ENCODE peak calls at places on chromosomes 5 and 9, in seven cellular contexts. L is mammary epithelial cell; G is uterus; S is IMR-90; R is effector memory CD4-positive, alpha-beta T cell; U is CD4-positive, CD25-positive, alpha-beta regulatory T cell; T is heart left ventricle. A is an unnamed sample.
A peak's percentile ranks its signal among the peaks of the same experiment; 100 is the strongest.

GRCh38 chr5:33049298-33049697 is 338.2 kb downstream of the NPR3 start:
- DNase-seq in L (peak; percentile 56), G (no peak), S (no peak), R (no peak), U (no peak), T (no peak), A (no peak)

GRCh38 chr5:110917161-110917875 is 154.2 kb upstream of the TSLP start:
- DNase-seq in L (no peak), G (no peak), S (peak; percentile 52), R (no peak), U (no peak), T (no peak), A (no peak)

GRCh38 chr9:120387257-120387999 is 192.5 kb downstream of the CDK5RAP2 start:
- DNase-seq in L (no peak), G (no peak), S (no peak), R (no peak), U (no peak), T (no peak), A (no peak)

GRCh38 chr5:139391570-139392323 is 2.0 kb upstream of the MZB1 start:
- DNase-seq in L (peak; percentile 73), G (no peak), S (peak; percentile 28), R (no peak), U (peak; percentile 72), T (no peak), A (no peak)

GRCh38 chr5:146832985-146833732 is 45.4 kb downstream of the PPP2R2B start:
- DNase-seq in L (peak; percentile 92), G (no peak), S (no peak), R (no peak), U (no peak), T (no peak), A (no peak)

GRCh38 chr5:62346727-62347126 is 40.7 kb downstream of the KIF2A start:
- DNase-seq in L (no peak), G (no peak), S (no peak), R (no peak), U (no peak), T (no peak), A (no peak)

GRCh38 chr5:88279584-88279983 is 10.9 kb upstream of the TMEM161B start:
- DNase-seq in L (peak; percentile 30), G (no peak), S (peak; percentile 2), R (no peak), U (no peak), T (no peak), A (no peak)

GRCh38 chr9:134677743-134678142 is 36.1 kb downstream of the COL5A1 start:
- DNase-seq in L (no peak), G (no peak), S (no peak), R (no peak), U (no peak), T (no peak), A (no peak)

GRCh38 chr9:128733256-128733655 is 9.3 kb upstream of the ZDHHC12 start:
- DNase-seq in L (peak; percentile 68), G (peak; percentile 39), S (peak; percentile 81), R (no peak), U (peak; percentile 8), T (peak; percentile 75), A (no peak)

GRCh38 chr9:126589349-126589748 is 24.4 kb upstream of the LMX1B start:
- DNase-seq in L (no peak), G (no peak), S (no peak), R (no peak), U (no peak), T (no peak), A (no peak)

GRCh38 chr9:10127867-10128266 is 484.9 kb downstream of the PTPRD start:
- DNase-seq in L (no peak), G (no peak), S (peak; percentile 20), R (no peak), U (no peak), T (no peak), A (no peak)

GRCh38 chr9:36575411-36575882 is 2.8 kb downstream of the MELK start:
- DNase-seq in L (peak; percentile 45), G (no peak), S (peak; percentile 78), R (no peak), U (no peak), T (no peak), A (no peak)

GRCh38 chr5:132303589-132303988 is 9.4 kb downstream of the SLC22A4 start:
- DNase-seq in L (no peak), G (no peak), S (no peak), R (no peak), U (no peak), T (no peak), A (no peak)

GRCh38 chr5:82106207-82106606 is 134.4 kb downstream of the ATG10 start:
- DNase-seq in L (peak; percentile 62), G (peak; percentile 19), S (peak; percentile 32), R (no peak), U (no peak), T (no peak), A (no peak)

GRCh38 chr9:36999728-37000333 is 34.2 kb downstream of the PAX5 start:
- DNase-seq in L (no peak), G (no peak), S (no peak), R (no peak), U (no peak), T (no peak), A (no peak)

GRCh38 chr9:36566813-36567217 is 5.9 kb upstream of the MELK start:
- DNase-seq in L (peak; percentile 65), G (no peak), S (peak; percentile 25), R (no peak), U (no peak), T (peak; percentile 51), A (peak; percentile 49)

GRCh38 chr9:125434986-125435775 is 173.6 kb downstream of the GAPVD1 start:
- DNase-seq in L (no peak), G (no peak), S (no peak), R (no peak), U (no peak), T (no peak), A (no peak)

GRCh38 chr5:134136771-134137170 is 22.3 kb downstream of the TCF7 start:
- DNase-seq in L (no peak), G (peak; percentile 9), S (no peak), R (no peak), U (no peak), T (peak; percentile 14), A (no peak)

GRCh38 chr9:98994226-98995058 is 50.7 kb downstream of the COL15A1 start:
- DNase-seq in L (no peak), G (no peak), S (no peak), R (no peak), U (no peak), T (no peak), A (no peak)

GRCh38 chr5:37900692-37901091 is 60.9 kb upstream of the GDNF start:
- DNase-seq in L (peak; percentile 24), G (peak; percentile 22), S (peak; percentile 53), R (no peak), U (no peak), T (peak; percentile 70), A (no peak)

DNA sequence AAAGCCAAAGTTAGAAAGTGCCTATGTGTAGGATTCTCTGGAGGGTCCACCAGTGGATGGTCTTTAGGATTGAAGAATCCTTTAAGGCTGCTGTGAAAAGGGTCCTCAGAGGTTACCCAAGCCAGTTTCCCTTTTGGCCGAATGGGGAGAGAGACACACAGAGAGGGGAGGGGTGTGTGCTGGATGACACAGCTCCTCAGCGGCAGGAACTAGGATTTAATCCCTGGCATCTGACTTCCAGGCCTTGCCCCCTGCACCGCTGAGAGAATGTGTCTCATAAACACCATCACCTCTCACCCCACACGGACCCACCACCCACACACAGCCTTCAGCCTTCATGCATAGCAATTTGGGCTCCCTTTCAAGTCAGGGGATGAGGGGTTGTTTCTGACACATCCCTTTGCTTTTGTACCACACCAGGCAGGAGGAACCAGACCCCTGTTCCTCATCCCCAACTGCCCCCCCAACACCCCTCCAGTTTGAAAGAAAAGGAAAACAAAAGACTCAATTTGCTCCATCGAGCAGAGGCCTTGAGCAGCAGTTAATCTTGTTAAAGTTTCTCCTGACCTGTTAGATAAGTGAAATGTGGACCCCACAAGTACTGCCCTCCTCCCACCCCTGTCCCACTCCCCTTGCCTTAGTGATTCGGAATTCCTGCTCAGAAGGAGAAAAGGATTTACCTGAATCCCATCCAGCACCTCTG is 4.0 kb downstream of the PAPPA start:
- DNase-seq in L (no peak), G (peak; percentile 39), S (peak; percentile 60), R (no peak), U (no peak), T (peak; percentile 31), A (no peak)
- H3K4me3 ChIP-seq in L (no peak overlapping the region), G (peak overlapping the region; percentile 56), S (peak overlapping the region; percentile 46), R (no peak overlapping the region), U (no peak overlapping the region), T (peak overlapping the region; percentile 75), A (peak overlapping the region; percentile 81)

DNA sequence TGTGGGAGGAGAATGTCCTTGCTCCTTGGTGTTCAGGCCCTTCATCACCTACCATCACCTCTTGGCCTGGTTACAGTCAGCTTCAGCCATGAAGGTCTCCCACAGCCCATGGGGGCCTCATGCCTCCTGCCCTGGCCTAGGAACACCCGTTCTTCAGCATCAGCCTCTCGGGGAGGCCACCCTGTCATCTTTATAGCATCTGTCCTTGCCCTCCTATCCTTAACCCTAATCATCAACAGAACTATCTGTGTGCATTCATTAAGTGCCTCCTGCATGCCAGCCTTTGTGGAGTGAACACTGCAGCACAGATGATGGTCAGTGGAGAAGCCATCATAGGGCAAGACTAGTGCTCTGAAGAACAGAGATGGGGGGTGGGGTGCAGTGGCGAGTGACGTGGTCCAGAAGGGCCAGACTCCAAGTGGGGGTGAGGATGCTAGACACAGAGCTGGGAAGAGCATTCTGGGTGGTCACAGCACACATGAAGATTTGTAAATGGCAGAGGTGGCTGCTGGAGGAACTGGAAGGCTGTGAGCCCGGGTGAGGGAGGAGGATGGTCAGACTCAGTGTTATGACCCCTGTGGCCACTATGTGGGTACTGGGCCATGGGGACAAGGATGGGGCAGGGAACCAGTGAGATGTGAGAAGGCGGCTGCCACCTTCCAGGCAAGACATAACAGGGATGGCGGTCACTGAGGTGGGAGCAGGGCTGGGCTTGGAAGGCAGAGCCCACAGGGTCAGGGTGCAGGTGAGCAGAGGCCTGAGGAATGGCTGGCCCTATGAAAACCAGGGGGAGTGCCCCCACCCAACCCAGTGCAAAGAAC is 3.6 kb upstream of the CARD19 start:
- DNase-seq in L (no peak), G (peak; percentile 15), S (no peak), R (no peak), U (no peak), T (no peak), A (no peak)
- H3K27ac ChIP-seq in L (peak overlapping the region; percentile 55), G (peak overlapping the region; percentile 98), S (peak overlapping the region; percentile 10), R (peak overlapping the region; percentile 51), U (no peak overlapping the region), T (peak overlapping the region; percentile 92), A (no peak overlapping the region)

GRCh38 chr5:169703803-169704202 is 66.7 kb downstream of the DOCK2 start:
- DNase-seq in L (no peak), G (no peak), S (no peak), R (no peak), U (no peak), T (no peak), A (no peak)
- H3K36me3 ChIP-seq in L (no peaks in the 10 kb centered on the region), G (no peaks in the 10 kb centered on the region), S (no peaks in the 10 kb centered on the region), R (peaks cover 77% of the 10 kb centered on the region), U (peaks cover 94% of the 10 kb centered on the region), T (no peaks in the 10 kb centered on the region), A (no peaks in the 10 kb centered on the region)

GRCh38 chr9:14910178-14910805 is at the start of gene FREM1:
- DNase-seq in L (no peak), G (peak; percentile 59), S (no peak), R (no peak), U (no peak), T (no peak), A (no peak)
- H3K4me3 ChIP-seq in L (no peak within 1 kb of the TSS), G (peak within 1 kb of the TSS; percentile 33), S (no peak within 1 kb of the TSS), R (no peak within 1 kb of the TSS), U (no peak within 1 kb of the TSS), T (peak within 1 kb of the TSS; percentile 50), A (peak within 1 kb of the TSS; percentile 72)